ENCODE peak calls at places on chromosomes 4 and X, in four cellular contexts. M is heart left ventricle, E is prostate gland, X is H7. Y is an unnamed sample.

GRCh38 chr4:134691915-134692314 is 490.3 kb upstream of the PABPC4L start:
- DNase-seq in E (no peak), X (no peak), M (no peak), Y (no peak)

GRCh38 chrX:115259238-115259875 is 25.5 kb upstream of the LRCH2 start:
- DNase-seq in X (no peak), E (no peak), M (no peak), Y (no peak)

GRCh38 chrX:119539872-119540271 is 25.3 kb downstream of the STEEP1 start:
- DNase-seq in M (no peak), E (no peak), X (peak; percentile 42), Y (no peak)

GRCh38 chrX:154039577-154039976 is 19.9 kb upstream of the IRAK1 start:
- DNase-seq in E (no peak), M (no peak), X (no peak), Y (no peak)

GRCh38 chr4:185811509-185812364 is at the start of gene SORBS2:
- DNase-seq in M (peak; percentile 62), X (no peak), E (peak; percentile 76), Y (peak; percentile 84)

GRCh38 chr4:156764145-156764544 is 207.5 kb downstream of the PDGFC start:
- DNase-seq in E (no peak), M (no peak), X (no peak), Y (no peak)

GRCh38 chrX:24498975-24499374 is 33.9 kb downstream of the PDK3 start:
- DNase-seq in X (no peak), E (no peak), M (no peak), Y (no peak)

GRCh38 chr4:159946983-159947645 is 844.2 kb downstream of the RAPGEF2 start:
- DNase-seq in E (peak; percentile 19), M (no peak), X (peak; percentile 30), Y (no peak)

GRCh38 chr4:23041501-23041900 is 348.8 kb downstream of the GBA3 start:
- DNase-seq in X (no peak), M (no peak), E (no peak), Y (no peak)

GRCh38 chrX:132592880-132593279 is 104.0 kb upstream of the MBNL3 start:
- DNase-seq in E (no peak), M (no peak), X (peak; percentile 21), Y (no peak)

DNA sequence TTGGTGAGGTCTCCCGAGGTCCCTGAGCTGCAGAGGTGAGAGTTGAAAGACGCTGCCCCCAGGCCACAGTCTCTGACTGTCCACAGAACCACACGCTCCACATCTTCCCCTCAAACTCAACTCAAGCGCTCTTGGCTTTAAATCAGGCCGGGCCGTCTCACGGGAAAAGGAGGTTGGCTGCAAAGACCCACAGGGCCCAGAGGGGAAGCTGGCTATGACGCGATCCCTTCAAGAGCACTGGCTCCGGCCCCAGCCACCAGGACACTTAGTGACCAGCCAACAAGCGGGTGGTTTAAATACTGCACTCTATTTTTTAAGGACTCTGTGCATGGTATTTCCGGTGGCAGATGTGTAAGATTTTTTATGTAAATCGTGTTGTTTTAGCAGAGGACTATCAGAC is 19.9 kb downstream of the LRPAP1 start:
- DNase-seq in M (peak; percentile 75), X (no peak), E (no peak), Y (peak; percentile 61)
- H3K36me3 ChIP-seq in M (peaks cover 91% of the 10 kb centered on the region), X (peaks cover 22% of the 10 kb centered on the region), E (peaks cover 14% of the 10 kb centered on the region), Y (peaks cover 32% of the 10 kb centered on the region)

DNA sequence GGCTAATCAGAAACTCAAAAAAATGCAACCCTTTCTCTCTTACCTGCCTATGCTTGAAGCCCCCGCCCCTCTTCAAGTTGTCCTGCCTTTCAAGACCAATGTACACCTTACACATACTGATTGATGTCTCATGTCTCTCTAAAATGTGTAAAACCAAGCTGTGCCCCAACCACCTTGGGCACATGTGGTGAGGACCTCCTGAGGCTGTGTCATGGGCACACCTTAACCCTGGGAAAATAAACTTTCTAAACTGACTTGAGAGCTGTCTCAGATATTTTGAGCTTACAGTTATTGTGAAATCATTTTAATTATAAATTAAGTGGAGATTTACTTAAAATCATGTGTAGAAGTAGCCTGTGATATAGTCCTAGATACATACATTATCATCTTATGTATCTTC is 22.2 kb downstream of the GUF1 start:
- DNase-seq in M (no peak), X (no peak), E (no peak), Y (no peak)
- H3K36me3 ChIP-seq in M (peaks cover 96% of the 10 kb centered on the region), X (peaks cover 12% of the 10 kb centered on the region), E (no peaks in the 10 kb centered on the region), Y (peaks cover 45% of the 10 kb centered on the region)

GRCh38 chrX:68721546-68721945 is 74.1 kb downstream of the STARD8 start:
- DNase-seq in M (no peak), E (no peak), X (no peak), Y (no peak)
- H3K36me3 ChIP-seq in M (peaks cover 18% of the 10 kb centered on the region), E (no peaks in the 10 kb centered on the region), X (peaks cover 2% of the 10 kb centered on the region), Y (peaks cover 28% of the 10 kb centered on the region)

DNA sequence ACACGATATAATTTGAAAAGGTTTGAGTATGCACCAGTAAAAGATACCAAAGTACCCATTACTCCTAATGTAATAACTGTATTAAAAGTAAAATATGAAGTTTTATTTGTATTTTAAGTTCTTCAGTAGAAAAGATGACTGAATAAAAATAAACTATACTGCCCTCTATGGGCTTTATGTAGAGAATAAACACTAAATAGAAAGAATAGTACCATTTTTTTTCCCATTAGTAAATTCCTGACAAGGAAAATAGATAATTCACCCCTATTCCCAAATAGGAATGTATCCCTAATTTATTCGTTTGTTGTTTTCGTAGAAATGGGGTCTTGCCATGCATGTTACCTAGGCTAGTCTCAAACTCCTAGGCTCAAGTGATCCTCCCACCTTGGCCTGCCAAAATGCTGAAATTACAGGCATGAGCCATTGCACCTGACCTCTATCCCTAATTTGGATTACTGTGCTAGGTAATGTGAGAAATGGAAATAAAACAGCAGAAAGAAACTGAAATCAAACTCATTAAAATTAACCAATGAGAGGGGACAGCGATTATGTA is 73.6 kb upstream of the COX18 start:
- DNase-seq in X (no peak), E (no peak), M (no peak), Y (no peak)
- H3K36me3 ChIP-seq in X (peaks cover 28% of the 10 kb centered on the region), E (no peaks in the 10 kb centered on the region), M (peaks cover 98% of the 10 kb centered on the region), Y (peaks cover 18% of the 10 kb centered on the region)

GRCh38 chrX:2741386-2741785 is 10.5 kb upstream of the XG start:
- DNase-seq in X (no peak), E (no peak), M (no peak), Y (no peak)
- H3K36me3 ChIP-seq in X (no peaks in the 10 kb centered on the region), E (peaks cover 5% of the 10 kb centered on the region), M (peaks cover 68% of the 10 kb centered on the region), Y (peaks cover 9% of the 10 kb centered on the region)

GRCh38 chr4:13454786-13455185 is 29.4 kb downstream of the RAB28 start:
- DNase-seq in X (no peak), M (no peak), E (no peak), Y (no peak)

GRCh38 chr4:13452927-13453579 is 31.1 kb downstream of the RAB28 start:
- DNase-seq in X (no peak), M (no peak), E (no peak), Y (no peak)

DNA sequence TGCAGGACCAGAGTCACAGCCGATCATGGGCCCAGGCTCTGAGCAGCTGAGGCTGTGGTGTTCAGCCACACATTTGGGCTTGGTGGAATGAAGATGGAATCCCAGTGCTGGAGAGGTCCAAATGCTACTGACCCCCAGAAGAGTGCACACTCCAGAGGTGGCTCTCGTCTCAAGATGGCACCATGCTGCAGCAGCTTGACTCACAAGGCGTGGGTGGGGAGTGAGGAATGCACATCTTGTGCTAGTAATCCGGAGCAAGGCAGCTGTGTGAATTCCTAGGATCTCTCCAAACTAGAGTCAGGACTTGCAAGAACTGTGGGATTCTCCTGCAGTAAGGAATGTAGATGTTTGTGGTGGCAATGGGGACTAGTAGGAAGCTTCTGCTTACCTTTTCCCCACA is 28.7 kb downstream of the RAB28 start:
- DNase-seq in X (no peak), M (no peak), E (no peak), Y (peak; percentile 33)
- H3K36me3 ChIP-seq in X (peaks cover 4% of the 10 kb centered on the region), M (peaks cover 29% of the 10 kb centered on the region), E (no peaks in the 10 kb centered on the region), Y (peaks cover 15% of the 10 kb centered on the region)

GRCh38 chrX:124097116-124097515 is 135.6 kb downstream of the STAG2 start:
- DNase-seq in E (no peak), X (no peak), M (no peak), Y (no peak)

GRCh38 chrX:124093222-124093621 is 131.7 kb downstream of the STAG2 start:
- DNase-seq in X (no peak), E (no peak), M (no peak), Y (no peak)

GRCh38 chrX:124103966-124104365 is 142.5 kb downstream of the STAG2 start:
- DNase-seq in M (no peak), E (no peak), X (no peak), Y (no peak)

GRCh38 chrX:124098089-124098488 is 136.6 kb downstream of the STAG2 start:
- DNase-seq in M (no peak), X (no peak), E (no peak), Y (no peak)
- H3K36me3 ChIP-seq in M (peaks cover 65% of the 10 kb centered on the region), X (peaks cover 10% of the 10 kb centered on the region), E (no peaks in the 10 kb centered on the region), Y (peaks cover 20% of the 10 kb centered on the region)

GRCh38 chrX:47809065-47809788 is 27.5 kb upstream of the ZNF81 start:
- DNase-seq in E (no peak), X (no peak), M (no peak), Y (no peak)

GRCh38 chrX:47802589-47802988 is 34.1 kb upstream of the ZNF81 start:
- DNase-seq in E (no peak), X (no peak), M (no peak), Y (no peak)

GRCh38 chrX:47804315-47804714 is 32.4 kb upstream of the ZNF81 start:
- DNase-seq in E (no peak), M (no peak), X (no peak), Y (no peak)

DNA sequence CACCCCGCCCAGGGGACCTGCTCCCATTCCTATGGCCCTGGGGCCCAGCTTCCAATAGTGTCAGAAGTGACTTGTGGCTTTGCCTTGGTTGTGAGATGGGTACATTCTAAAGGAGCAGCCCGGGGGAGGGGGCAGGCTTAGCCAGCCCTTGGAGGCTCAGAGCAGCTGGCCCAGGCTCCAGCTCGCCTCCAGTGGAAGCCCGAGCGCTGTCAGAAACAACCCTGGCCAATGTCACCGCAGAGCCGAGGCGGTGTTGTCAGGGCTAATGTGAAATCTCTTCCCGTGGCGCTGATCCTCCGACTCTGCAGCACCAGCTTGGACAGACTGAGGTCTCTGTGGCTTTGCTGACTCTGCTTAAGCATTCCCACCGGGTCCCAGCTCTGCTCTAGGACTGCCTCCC is 29.2 kb upstream of the ZNF81 start:
- DNase-seq in E (no peak), M (no peak), X (peak; percentile 28), Y (no peak)
- H3K36me3 ChIP-seq in E (no peaks in the 10 kb centered on the region), M (no peaks in the 10 kb centered on the region), X (no peaks in the 10 kb centered on the region), Y (no peaks in the 10 kb centered on the region)

GRCh38 chrX:42776195-42776594 is 1.8 kb downstream of the PPP1R2C start:
- DNase-seq in X (no peak), E (no peak), M (no peak), Y (no peak)
- H3K36me3 ChIP-seq in X (no peaks in the 10 kb centered on the region), E (no peaks in the 10 kb centered on the region), M (no peaks in the 10 kb centered on the region), Y (no peaks in the 10 kb centered on the region)

Y was measured in kidney.